ENCODE peak calls at places on chromosomes 4 and X, in nine cellular contexts. Q is retinal pigment epithelial cell, B is AG10803, I is glutamatergic neuron, G is ascending aorta, W is lower leg skin, X is HFF-Myc, H is neural progenitor cell, A is MCF 10A. P is an unnamed sample.

GRCh38 chr4:26899991-26900390 is 39.4 kb downstream of the STIM2 start:
- DNase-seq in Q (no peak), B (no peak), I (no peak), G (no peak), W (no peak), X (no peak), H (no peak), A (no peak), P (no peak)

GRCh38 chr4:185708348-185708747 is 103.6 kb downstream of the SORBS2 start:
- DNase-seq in Q (peak; percentile 73), B (peak; percentile 17), I (no peak), G (no peak), W (no peak), X (no peak), H (no peak), A (peak; percentile 44), P (no peak)

GRCh38 chrX:133265331-133265730 is 47.2 kb upstream of the TFDP3 start:
- DNase-seq in Q (peak; percentile 30), B (no peak), I (no peak), G (no peak), W (no peak), X (no peak), H (peak; percentile 93), A (no peak), P (no peak)

GRCh38 chr4:121217385-121217784 is 53.3 kb upstream of the TNIP3 start:
- DNase-seq in Q (no peak), B (peak; percentile 86), I (no peak), G (no peak), W (no peak), X (no peak), H (no peak), A (no peak), P (no peak)

GRCh38 chr4:1537410-1538095 is 131.3 kb upstream of the NKX1-1 start:
- DNase-seq in Q (no peak), B (no peak), I (peak; percentile 10), G (no peak), W (no peak), X (no peak), H (no peak), A (no peak), P (no peak)

GRCh38 chrX:48649109-48649508 is 34.5 kb upstream of the WAS start:
- DNase-seq in Q (no peak), B (no peak), I (no peak), G (no peak), W (no peak), X (no peak), H (no peak), A (peak; percentile 18), P (no peak)

GRCh38 chr4:93467484-93468155 is 360.9 kb upstream of the ATOH1 start:
- DNase-seq in Q (no peak), B (no peak), I (no peak), G (no peak), W (no peak), X (no peak), H (peak; percentile 63), A (no peak), P (no peak)

GRCh38 chr4:67438975-67439374 is 106.3 kb downstream of the CENPC start:
- DNase-seq in Q (no peak), B (no peak), I (no peak), G (no peak), W (no peak), X (no peak), H (no peak), A (no peak), P (no peak)

DNA sequence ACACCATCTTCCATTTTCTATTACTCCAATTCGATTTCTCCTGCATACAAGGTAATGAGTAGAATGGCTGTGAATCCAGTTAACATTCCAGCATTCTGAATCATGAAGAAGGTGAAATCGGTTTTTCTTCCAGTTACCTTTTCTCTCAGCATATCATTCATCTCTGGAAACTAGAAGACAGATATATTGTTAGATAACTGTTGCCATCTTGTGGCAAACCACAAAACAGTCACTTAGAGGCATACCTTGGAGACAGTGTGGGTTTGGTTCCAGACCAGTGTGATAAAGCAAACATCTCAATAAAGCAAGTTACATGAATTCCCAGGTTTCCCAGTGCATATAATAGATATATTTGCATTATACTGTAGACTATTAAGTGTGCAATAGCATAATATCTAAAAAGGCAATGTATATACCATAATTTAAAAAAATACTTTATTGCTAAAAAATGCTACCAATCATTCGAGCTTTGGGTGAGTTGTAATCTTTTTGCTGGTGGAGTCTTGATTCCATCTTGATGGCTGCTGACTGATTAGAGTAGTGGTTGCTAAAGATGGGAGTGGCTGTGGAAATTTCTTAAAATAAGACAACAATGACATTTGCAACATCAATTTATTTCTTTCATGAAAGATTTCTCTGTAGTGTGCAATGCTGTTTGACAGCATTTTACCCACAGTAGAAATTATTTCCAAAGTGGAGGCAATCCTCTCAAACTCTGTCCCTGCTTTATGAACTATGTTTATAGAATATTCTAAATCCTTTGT is 82.1 kb downstream of the SLC39A8 start:
- DNase-seq in Q (peak; percentile 35), B (peak; percentile 44), I (no peak), G (no peak), W (no peak), X (no peak), H (peak; percentile 66), A (peak; percentile 58), P (no peak)
- TF ChIP-seq CTCF in Q (peak; percentile 68), B (peak; percentile 65), I (peak; percentile 60), G (peak; percentile 23), W (no peak), X (peak; percentile 41), H (peak; percentile 81), A (peak; percentile 67), P (no peak)

DNA sequence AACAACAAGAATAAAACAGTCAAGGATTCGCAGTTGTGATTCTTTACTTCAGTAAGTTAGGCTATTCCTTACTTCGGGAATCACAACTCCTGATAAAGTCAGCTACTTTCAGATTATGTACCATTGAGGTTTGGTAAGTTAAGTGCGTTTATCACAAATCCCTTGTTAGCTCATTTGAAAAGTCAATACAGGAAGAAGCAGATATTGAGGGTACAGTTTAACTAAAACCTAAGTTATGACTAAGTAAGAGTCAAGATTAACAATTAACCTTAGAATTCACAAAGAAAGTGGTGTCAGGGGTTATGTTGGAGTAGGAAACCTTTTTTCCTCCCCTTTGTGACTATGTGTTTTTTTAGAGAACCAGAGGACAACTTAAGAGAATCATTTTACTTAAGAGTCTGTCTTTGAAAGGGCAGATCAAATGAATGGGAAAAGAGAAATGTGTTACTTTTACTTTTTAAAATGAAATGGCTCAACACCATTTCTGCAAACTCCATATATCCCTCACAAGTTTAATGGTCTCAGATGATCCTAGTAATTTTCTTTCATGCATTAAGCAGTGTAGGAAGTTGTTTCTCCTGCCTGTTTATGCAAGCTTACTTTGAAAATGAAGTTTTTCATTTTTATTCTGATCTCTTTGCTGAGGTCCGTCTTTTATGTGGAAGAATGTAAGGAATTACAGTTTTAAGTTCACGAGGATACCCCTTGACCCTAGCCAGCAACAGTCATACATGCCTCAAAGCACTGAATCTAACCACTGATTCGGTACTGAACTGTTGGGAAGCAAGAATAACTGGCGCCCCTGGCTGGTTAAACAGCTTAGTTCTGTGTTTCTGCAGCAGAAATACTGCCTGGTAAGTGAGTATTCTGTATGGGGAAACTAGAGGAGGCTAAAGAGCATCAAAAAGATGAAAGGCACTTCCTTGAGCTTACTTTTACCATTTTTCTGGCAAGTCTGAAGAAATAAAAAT is 211.7 kb downstream of the SLC4A4 start:
- DNase-seq in Q (peak; percentile 89), B (peak; percentile 27), I (no peak), G (no peak), W (no peak), X (peak; percentile 5), H (peak; percentile 24), A (no peak), P (no peak)
- TF ChIP-seq CTCF in Q (peak; percentile 58), B (peak; percentile 23), I (no peak), G (no peak), W (no peak), X (peak; percentile 7), H (peak; percentile 32), A (no peak), P (no peak)

GRCh38 chrX:103467870-103468269 is 51.4 kb downstream of the RAB40A start:
- DNase-seq in Q (no peak), B (no peak), I (no peak), G (no peak), W (no peak), X (no peak), H (no peak), A (no peak), P (no peak)

GRCh38 chrX:103461156-103461555 is 58.1 kb downstream of the RAB40A start:
- DNase-seq in Q (no peak), B (peak; percentile 11), I (no peak), G (no peak), W (no peak), X (no peak), H (no peak), A (no peak), P (no peak)

GRCh38 chrX:103467156-103467555 is 52.1 kb downstream of the RAB40A start:
- DNase-seq in Q (no peak), B (no peak), I (no peak), G (no peak), W (no peak), X (no peak), H (no peak), A (no peak), P (no peak)

GRCh38 chrX:103464774-103465117 is 54.5 kb downstream of the RAB40A start:
- DNase-seq in Q (no peak), B (peak; percentile 66), I (peak; percentile 72), G (no peak), W (peak; percentile 91), X (no peak), H (peak; percentile 66), A (peak; percentile 77), P (peak; percentile 60)

GRCh38 chrX:103464071-103464773 is 55.1 kb downstream of the RAB40A start:
- DNase-seq in Q (no peak), B (peak; percentile 36), I (peak; percentile 37), G (no peak), W (no peak), X (no peak), H (peak; percentile 54), A (peak; percentile 62), P (no peak)
- TF ChIP-seq CTCF in Q (peak; percentile 49), B (peak; percentile 58), I (no peak), G (no peak), W (no peak), X (peak; percentile 18), H (peak; percentile 43), A (peak; percentile 18), P (no peak)

GRCh38 chr4:111631157-111631999 is 513.9 kb upstream of the FAM241A start:
- DNase-seq in Q (no peak), B (peak; percentile 47), I (no peak), G (no peak), W (no peak), X (no peak), H (peak; percentile 32), A (peak; percentile 34), P (no peak)

GRCh38 chr4:111636961-111637556 is 508.2 kb upstream of the FAM241A start:
- DNase-seq in Q (no peak), B (no peak), I (no peak), G (no peak), W (no peak), X (no peak), H (no peak), A (no peak), P (no peak)

GRCh38 chr4:111630705-111631104 is 514.5 kb upstream of the FAM241A start:
- DNase-seq in Q (peak; percentile 14), B (peak; percentile 52), I (no peak), G (no peak), W (no peak), X (no peak), H (peak; percentile 43), A (peak; percentile 40), P (no peak)

GRCh38 chr4:111633663-111634266 is 511.5 kb upstream of the FAM241A start:
- DNase-seq in Q (no peak), B (no peak), I (no peak), G (no peak), W (no peak), X (no peak), H (no peak), A (no peak), P (no peak)

GRCh38 chr4:111632752-111633151 is 512.5 kb upstream of the FAM241A start:
- DNase-seq in Q (no peak), B (peak; percentile 63), I (no peak), G (no peak), W (no peak), X (no peak), H (no peak), A (peak; percentile 29), P (no peak)
- TF ChIP-seq CTCF in Q (no peak), B (no peak), I (no peak), G (no peak), W (no peak), X (no peak), H (no peak), A (no peak), P (no peak)